ENCODE peak calls at places on chromosome 16, in eight cellular contexts. P is heart right ventricle, V is H9, N is tibial nerve, R is K562, M is cardiac muscle cell, K is prostate gland, L is kidney. J is an unnamed sample.

GRCh38 chr16:84199861-84200260 is 8.9 kb downstream of the ADAD2 start:
- DNase-seq in P (no peak), V (no peak), N (no peak), R (no peak), M (peak; percentile 11), K (peak; percentile 47), L (no peak), J (no peak)

GRCh38 chr16:81349608-81350305 is 35.0 kb downstream of the GAN start:
- DNase-seq in P (no peak), V (no peak), N (no peak), R (no peak), M (no peak), K (no peak), L (no peak), J (no peak)

GRCh38 chr16:28951410-28951943 is 740 bp downstream of the NFATC2IP start:
- DNase-seq in P (no peak), V (peak; percentile 38), N (no peak), R (no peak), M (no peak), K (no peak), L (no peak), J (no peak)

GRCh38 chr16:22861585-22861984 is 47.6 kb downstream of the HS3ST2 start:
- DNase-seq in P (no peak), V (no peak), N (no peak), R (no peak), M (no peak), K (no peak), L (no peak), J (no peak)

GRCh38 chr16:70691223-70692129 is 5.6 kb upstream of the MTSS2 start:
- DNase-seq in P (peak; percentile 88), V (no peak), N (peak; percentile 70), R (no peak), M (peak; percentile 96), K (no peak), L (peak; percentile 96), J (no peak)

GRCh38 chr16:71524566-71525553 is 1.4 kb upstream of the CHST4 start:
- DNase-seq in P (no peak), V (no peak), N (no peak), R (no peak), M (no peak), K (no peak), L (no peak), J (no peak)

GRCh38 chr16:85047867-85048455 is 20.4 kb downstream of the KIAA0513 start:
- DNase-seq in P (no peak), V (no peak), N (no peak), R (peak; percentile 54), M (no peak), K (no peak), L (peak; percentile 18), J (no peak)

GRCh38 chr16:57925310-57925709 is 45.6 kb downstream of the CNGB1 start:
- DNase-seq in P (no peak), V (no peak), N (no peak), R (no peak), M (no peak), K (no peak), L (no peak), J (no peak)

GRCh38 chr16:50276128-50276444 is 9.7 kb downstream of the ADCY7 start:
- DNase-seq in P (no peak), V (no peak), N (no peak), R (no peak), M (no peak), K (no peak), L (peak; percentile 56), J (no peak)

GRCh38 chr16:1487395-1488053 is 1.2 kb downstream of the PTX4 start:
- DNase-seq in P (no peak), V (no peak), N (no peak), R (no peak), M (no peak), K (no peak), L (peak; percentile 71), J (no peak)

GRCh38 chr16:2194166-2194834 is 2.1 kb downstream of the CASKIN1 start:
- DNase-seq in P (no peak), V (no peak), N (no peak), R (no peak), M (peak; percentile 27), K (no peak), L (no peak), J (no peak)

GRCh38 chr16:56606071-56606687 is 2.2 kb upstream of the MT2A start:
- DNase-seq in P (no peak), V (no peak), N (peak; percentile 47), R (no peak), M (peak; percentile 87), K (peak; percentile 59), L (no peak), J (no peak)

GRCh38 chr16:12329246-12329995 is 352.9 kb downstream of the SNX29 start:
- DNase-seq in P (no peak), V (no peak), N (no peak), R (no peak), M (no peak), K (no peak), L (no peak), J (no peak)

GRCh38 chr16:89257757-89258465 is 40.4 kb downstream of the ZNF778 start:
- DNase-seq in P (no peak), V (no peak), N (no peak), R (no peak), M (no peak), K (no peak), L (no peak), J (no peak)
- TF ChIP-seq CTCF in P (no peak), V (no peak), N (no peak), R (no peak), M (no peak), K (no peak), L (no peak), J (no peak)

GRCh38 chr16:59758848-59759247 is 1024.7 kb upstream of the GOT2 start:
- DNase-seq in P (no peak), V (no peak), N (no peak), R (no peak), M (no peak), K (no peak), L (no peak), J (no peak)
- H3K9me3 ChIP-seq in P (peaks cover 15% of the 10 kb centered on the region), V (no peaks in the 10 kb centered on the region), N (peaks cover 5% of the 10 kb centered on the region), R (no peaks in the 10 kb centered on the region), M (no peaks in the 10 kb centered on the region), K (no peaks in the 10 kb centered on the region), L (no peaks in the 10 kb centered on the region), J (no peaks in the 10 kb centered on the region)

GRCh38 chr16:82748026-82748425 is 121.3 kb downstream of the CDH13 start:
- DNase-seq in P (peak; percentile 57), V (no peak), N (no peak), R (no peak), M (peak; percentile 91), K (no peak), L (no peak), J (no peak)
- TF ChIP-seq CTCF in P (peak; percentile 17), V (no peak), N (no peak), R (no peak), M (peak; percentile 50), K (no peak), L (peak; percentile 11), J (no peak)

GRCh38 chr16:87153326-87153725 is 163.9 kb downstream of the C16orf95 start:
- DNase-seq in P (no peak), V (no peak), N (no peak), R (no peak), M (no peak), K (no peak), L (no peak), J (no peak)
- H3K9me3 ChIP-seq in P (peaks cover 10% of the 10 kb centered on the region), V (no peaks in the 10 kb centered on the region), N (peaks cover 6% of the 10 kb centered on the region), R (peaks cover 2% of the 10 kb centered on the region), M (no peaks in the 10 kb centered on the region), K (no peaks in the 10 kb centered on the region), L (peaks cover 4% of the 10 kb centered on the region), J (no peaks in the 10 kb centered on the region)

DNA sequence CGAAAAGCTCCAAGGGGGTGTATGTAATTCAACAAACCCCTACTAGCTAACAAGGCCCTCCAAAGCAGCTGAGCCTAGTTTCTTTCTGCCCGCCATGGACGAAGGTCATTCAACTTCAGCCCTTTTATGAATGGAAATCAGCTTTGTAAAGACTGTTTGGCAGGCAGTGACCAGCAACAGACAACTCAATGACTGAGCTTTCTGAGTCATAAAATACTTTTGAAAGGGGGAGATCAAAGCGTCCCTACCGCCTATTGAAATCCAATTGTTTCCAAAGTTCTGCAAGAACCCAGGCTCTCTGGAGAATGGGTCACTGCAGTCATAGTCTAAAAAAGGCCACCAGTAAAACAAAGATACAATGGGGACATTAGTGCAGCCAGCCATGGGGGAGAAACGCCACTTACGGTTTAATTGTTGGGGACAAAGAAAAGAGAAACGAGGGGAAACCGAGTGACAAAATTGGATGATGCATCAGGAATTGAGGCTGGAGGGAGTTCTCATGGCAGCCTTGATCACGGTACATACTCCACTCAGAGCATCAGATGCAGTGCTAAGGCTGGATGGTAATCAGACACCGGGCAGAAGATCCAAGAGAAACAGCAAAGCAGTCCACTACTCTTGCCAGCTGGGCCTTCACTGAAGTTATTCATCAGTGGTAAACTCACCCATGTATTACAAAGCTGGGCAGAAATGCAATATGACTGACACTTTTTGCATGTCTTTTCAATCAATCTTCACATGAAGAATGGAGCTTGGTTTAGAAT is 9.8 kb downstream of the ADAMTS18 start:
- DNase-seq in P (no peak), V (no peak), N (no peak), R (no peak), M (no peak), K (no peak), L (no peak), J (no peak)
- TF ChIP-seq CTCF in P (no peak), V (no peak), N (no peak), R (no peak), M (no peak), K (no peak), L (no peak), J (no peak)

DNA sequence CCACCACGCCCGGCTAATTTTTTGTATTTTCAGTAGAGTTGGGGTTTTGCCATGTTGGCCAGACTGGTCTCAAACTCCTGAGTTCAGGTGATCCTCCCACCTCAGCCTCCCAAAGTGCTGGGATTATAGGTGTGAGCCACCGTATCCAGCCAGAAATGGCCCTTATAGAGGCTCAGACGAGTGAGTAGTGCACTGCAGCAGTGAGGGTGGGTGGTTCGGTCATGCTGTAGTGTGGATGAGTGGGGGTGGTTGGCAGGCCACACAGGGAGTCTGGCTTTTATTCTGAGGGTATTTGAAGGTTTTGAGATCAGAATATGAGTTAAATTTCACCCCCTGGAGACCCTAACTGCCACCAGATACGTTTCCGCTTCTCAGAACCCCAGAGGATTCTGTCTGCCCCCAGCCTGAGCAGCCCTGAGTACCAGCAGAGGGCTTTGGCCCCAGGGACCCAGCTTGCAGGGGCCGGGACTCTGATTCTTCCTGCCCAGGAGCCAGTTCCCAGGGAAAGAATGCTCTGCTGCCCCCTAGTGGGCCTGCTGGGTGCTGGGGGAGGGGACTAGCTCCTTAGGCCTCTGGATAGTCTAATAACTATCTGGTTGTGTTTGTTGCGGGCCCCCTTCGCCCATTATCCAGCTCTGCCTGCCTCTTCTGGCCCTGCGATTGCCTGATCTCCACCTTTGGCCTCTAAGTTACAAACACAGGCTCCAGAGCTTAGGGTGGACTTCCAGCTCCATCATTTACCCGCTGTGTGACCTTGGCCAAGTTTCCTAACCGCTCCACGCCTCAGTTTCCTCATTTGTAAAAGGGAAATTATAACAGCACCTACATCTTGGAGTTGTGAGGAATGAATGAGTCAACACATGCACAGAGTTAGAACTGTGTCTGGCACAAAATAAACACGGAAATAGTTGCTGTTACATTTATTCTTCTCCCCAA is 2.0 kb downstream of the ZNF771 start:
- DNase-seq in P (peak; percentile 92), V (peak; percentile 92), N (peak; percentile 83), R (peak; percentile 77), M (peak; percentile 91), K (peak; percentile 84), L (peak; percentile 94), J (peak; percentile 92)
- H3K9me3 ChIP-seq in P (no peaks in the 10 kb centered on the region), V (no peaks in the 10 kb centered on the region), N (no peaks in the 10 kb centered on the region), R (no peaks in the 10 kb centered on the region), M (no peaks in the 10 kb centered on the region), K (no peaks in the 10 kb centered on the region), L (no peaks in the 10 kb centered on the region), J (no peaks in the 10 kb centered on the region)